ENCODE peak calls at places on chromosomes 12 and 14, in five cellular contexts. P, K, N, S and C are unnamed samples.

GRCh38 chr12:578743-579449 is 84.3 kb downstream of the NINJ2 start:
- DNase-seq in P (no peak), K (no peak), S (peak), N (no peak), C (no peak)

GRCh38 chr12:48996794-48997718 is 2.1 kb downstream of the DDN start:
- DNase-seq in S (peak), K (peak), P (no peak), N (no peak), C (peak)

GRCh38 chr12:64682572-64683277 is 72.4 kb downstream of the RASSF3 start:
- DNase-seq in S (no peak), K (peak), P (peak), N (no peak), C (no peak)

GRCh38 chr14:91114079-91115065 is 499 bp downstream of the DGLUCY start:
- DNase-seq in P (no peak), S (peak), K (peak), N (no peak), C (peak)

GRCh38 chr14:38866461-38866860 is 236.6 kb downstream of the SEC23A start:
- DNase-seq in P (no peak), K (no peak), S (no peak), N (no peak), C (no peak)

GRCh38 chr12:7060353-7060954 is at the start of gene C1S:
- DNase-seq in K (peak), N (peak), S (peak), P (peak), C (no peak)

GRCh38 chr14:24710403-24711063 is 76.5 kb upstream of the GZMB start:
- DNase-seq in P (peak), N (peak), K (no peak), S (peak), C (peak)

GRCh38 chr14:53967606-53968005 is 11.0 kb upstream of the BMP4 start:
- DNase-seq in N (no peak), K (no peak), S (no peak), P (no peak), C (no peak)

GRCh38 chr14:51652168-51653095 is 722 bp downstream of the FRMD6 start:
- DNase-seq in S (no peak), P (no peak), N (no peak), K (peak), C (no peak)

GRCh38 chr12:131832393-131833231 is 4.4 kb downstream of the MMP17 start:
- DNase-seq in K (peak), S (peak), N (no peak), P (peak), C (no peak)